ENCODE peak calls at places on chromosome 14, in eight cellular contexts. K is stomach, S is transverse colon, I is upper lobe of left lung, P is esophagus muscularis mucosa, Q is H1, Z is SK-N-SH, L is HepG2. O is an unnamed sample.

GRCh38 chr14:74582910-74583581 is 29.0 kb downstream of the LTBP2 start:
- DNase-seq in K (peak; percentile 55), S (no peak), I (no peak), P (no peak), Q (no peak), Z (no peak), L (no peak), O (no peak)

GRCh38 chr14:76329150-76329881 is 46.6 kb upstream of the ESRRB start:
- DNase-seq in K (no peak), S (no peak), I (peak; percentile 32), P (no peak), Q (peak; percentile 67), Z (no peak), L (no peak), O (no peak)

GRCh38 chr14:42299692-42300091 is 693.0 kb downstream of the LRFN5 start:
- DNase-seq in K (no peak), S (no peak), I (no peak), P (no peak), Q (no peak), Z (no peak), L (no peak), O (no peak)

GRCh38 chr14:95531473-95531872 is 3.4 kb upstream of the GLRX5 start:
- DNase-seq in K (no peak), S (no peak), I (no peak), P (no peak), Q (no peak), Z (no peak), L (no peak), O (no peak)

GRCh38 chr14:20818861-20819260 is 16.2 kb upstream of the RNASE1 start:
- DNase-seq in K (no peak), S (no peak), I (no peak), P (no peak), Q (no peak), Z (no peak), L (no peak), O (no peak)

GRCh38 chr14:90381999-90382451 is 14.8 kb upstream of the CALM1 start:
- DNase-seq in K (peak; percentile 73), S (peak; percentile 90), I (no peak), P (no peak), Q (peak; percentile 60), Z (peak; percentile 26), L (peak; percentile 55), O (no peak)

GRCh38 chr14:95619785-95620417 is 66.3 kb upstream of the TCL1B start:
- DNase-seq in K (no peak), S (no peak), I (no peak), P (no peak), Q (no peak), Z (no peak), L (no peak), O (no peak)

GRCh38 chr14:22520235-22520634 is 68.8 kb downstream of the DAD1 start:
- DNase-seq in K (no peak), S (no peak), I (no peak), P (no peak), Q (no peak), Z (no peak), L (no peak), O (no peak)

GRCh38 chr14:94025720-94026119 is 420 bp upstream of the OTUB2 start:
- DNase-seq in K (no peak), S (no peak), I (no peak), P (no peak), Q (no peak), Z (no peak), L (no peak), O (no peak)

GRCh38 chr14:59360923-59361794 is 104.0 kb downstream of the GPR135 start:
- DNase-seq in K (peak; percentile 59), S (peak; percentile 67), I (peak; percentile 20), P (no peak), Q (no peak), Z (peak; percentile 62), L (peak; percentile 59), O (no peak)

GRCh38 chr14:101347893-101348777 is 213.2 kb upstream of the DIO3 start:
- DNase-seq in K (peak; percentile 11), S (no peak), I (peak; percentile 29), P (no peak), Q (no peak), Z (no peak), L (no peak), O (peak; percentile 27)

GRCh38 chr14:91173867-91174266 is 60.0 kb downstream of the DGLUCY start:
- DNase-seq in K (no peak), S (no peak), I (no peak), P (no peak), Q (no peak), Z (no peak), L (no peak), O (no peak)

GRCh38 chr14:28886940-28887339 is 120.4 kb downstream of the FOXG1 start:
- DNase-seq in K (no peak), S (no peak), I (no peak), P (no peak), Q (no peak), Z (no peak), L (no peak), O (no peak)
- TF ChIP-seq POLR2AphosphoS5 in K (no peak), S (no peak), I (no peak), P (no peak), Q (no peak), Z (no peak), L (no peak), O (no peak)

DNA sequence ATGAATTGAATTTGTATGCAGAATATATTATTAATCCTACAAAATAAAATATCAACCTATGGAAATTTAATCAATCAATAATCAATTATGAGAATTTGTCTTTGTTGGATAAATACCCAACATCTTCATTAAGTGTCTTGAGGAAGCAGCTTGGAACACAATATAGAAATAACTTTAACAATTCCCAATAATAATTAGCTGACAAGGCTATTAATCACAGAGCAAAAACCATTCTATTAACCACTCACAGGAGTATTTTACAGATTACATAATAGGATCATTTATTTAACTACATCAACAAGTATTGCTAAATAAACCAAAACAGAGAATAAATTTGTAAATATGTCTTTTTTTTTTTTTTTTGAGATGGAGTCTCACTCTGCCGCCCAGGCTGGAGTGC is 190.3 kb downstream of the CEP128 start:
- DNase-seq in K (no peak), S (no peak), I (no peak), P (no peak), Q (no peak), Z (no peak), L (no peak), O (no peak)
- TF ChIP-seq EP300 in K (no peak), S (no peak), I (no peak), P (no peak), Q (no peak), Z (no peak), L (no peak), O (no peak)

GRCh38 chr14:102510616-102511520 is 1.3 kb upstream of the ANKRD9 start:
- DNase-seq in K (peak; percentile 76), S (peak; percentile 92), I (peak; percentile 84), P (no peak), Q (peak; percentile 93), Z (no peak), L (peak; percentile 79), O (peak; percentile 70)

GRCh38 chr14:102508410-102508773 is 1.2 kb downstream of the ANKRD9 start:
- DNase-seq in K (peak; percentile 80), S (peak; percentile 89), I (peak; percentile 79), P (no peak), Q (no peak), Z (no peak), L (peak; percentile 59), O (no peak)

GRCh38 chr14:102509744-102510615 is at the start of gene ANKRD9:
- DNase-seq in K (peak; percentile 97), S (peak; percentile 97), I (peak; percentile 99), P (peak; percentile 99), Q (peak; percentile 94), Z (peak; percentile 99), L (peak; percentile 85), O (peak; percentile 95)

GRCh38 chr14:102507891-102508312 is 1.7 kb downstream of the ANKRD9 start:
- DNase-seq in K (no peak), S (no peak), I (no peak), P (no peak), Q (no peak), Z (no peak), L (no peak), O (no peak)

GRCh38 chr14:102508774-102509743 is 517 bp downstream of the ANKRD9 start:
- DNase-seq in K (peak; percentile 69), S (peak; percentile 80), I (peak; percentile 94), P (no peak), Q (no peak), Z (peak; percentile 85), L (no peak), O (peak; percentile 92)
- TF ChIP-seq POLR2AphosphoS5 in K (peak; percentile 26), S (peak; percentile 39), I (no peak), P (peak; percentile 71), Q (no peak), Z (no peak), L (no peak), O (peak; percentile 40)

GRCh38 chr14:77353469-77354141 is 23.3 kb downstream of the TMED8 start:
- DNase-seq in K (no peak), S (no peak), I (no peak), P (no peak), Q (no peak), Z (no peak), L (peak; percentile 84), O (no peak)
- TF ChIP-seq EP300 in K (no peak), S (no peak), I (no peak), P (no peak), Q (no peak), Z (no peak), L (peak; percentile 38), O (no peak)

O was measured in suprapubic skin.